ENCODE peak calls at places on chromosomes 6 and 20, in six cellular contexts. A is H9, V is neuronal stem cell, T is IMR-90, W is H1, I is mesenchymal stem cell. E is an unnamed sample.
A peak's percentile ranks its signal among the peaks of the same experiment; 100 is the strongest.

GRCh38 chr20:3674995-3675900 is 6.6 kb downstream of the ADAM33 start:
- DNase-seq in A (no peak), V (no peak), T (no peak), W (no peak), I (no peak), E (no peak)

GRCh38 chr6:46949662-46950280 is 28.0 kb upstream of the ADGRF5 start:
- DNase-seq in A (no peak), V (no peak), T (no peak), W (no peak), I (no peak), E (no peak)

GRCh38 chr6:111658445-111659154 is 52.9 kb upstream of the TRAF3IP2 start:
- DNase-seq in A (no peak), V (no peak), T (peak; percentile 21), W (no peak), I (peak; percentile 22), E (no peak)

GRCh38 chr6:143200035-143200770 is 139.5 kb downstream of the AIG1 start:
- DNase-seq in A (no peak), V (no peak), T (no peak), W (no peak), I (no peak), E (peak; percentile 13)

GRCh38 chr20:2673453-2673852 is 9.4 kb upstream of the IDH3B start:
- DNase-seq in A (no peak), V (no peak), T (no peak), W (no peak), I (no peak), E (no peak)

GRCh38 chr6:29705389-29706231 is 17.6 kb upstream of the HLA-F start:
- DNase-seq in A (peak; percentile 47), V (peak; percentile 31), T (peak; percentile 53), W (no peak), I (peak; percentile 61), E (peak; percentile 16)

GRCh38 chr6:157763129-157763893 is 59.7 kb upstream of the SNX9 start:
- DNase-seq in A (peak; percentile 98), V (no peak), T (peak; percentile 65), W (peak; percentile 85), I (peak; percentile 78), E (peak; percentile 95)

GRCh38 chr6:161292145-161292544 is 18.3 kb upstream of the AGPAT4 start:
- DNase-seq in A (peak; percentile 62), V (no peak), T (no peak), W (peak; percentile 44), I (no peak), E (no peak)

GRCh38 chr6:34350100-34350936 is 42.2 kb downstream of the NUDT3 start:
- DNase-seq in A (no peak), V (no peak), T (peak; percentile 31), W (no peak), I (peak; percentile 37), E (no peak)

GRCh38 chr20:59666586-59666985 is 62.2 kb downstream of the PHACTR3 start:
- DNase-seq in A (no peak), V (no peak), T (no peak), W (no peak), I (no peak), E (no peak)

GRCh38 chr6:63440057-63440456 is 120.3 kb upstream of the LGSN start:
- DNase-seq in A (peak; percentile 45), V (no peak), T (no peak), W (no peak), I (no peak), E (no peak)

GRCh38 chr20:1338096-1338495 is 9.2 kb upstream of the SDCBP2 start:
- DNase-seq in A (peak; percentile 12), V (no peak), T (no peak), W (no peak), I (no peak), E (no peak)

GRCh38 chr6:36766649-36766945 is 69.0 kb downstream of the RAB44 start:
- DNase-seq in A (no peak), V (no peak), T (no peak), W (no peak), I (no peak), E (no peak)

GRCh38 chr6:47162231-47162630 is 120.1 kb upstream of the ADGRF1 start:
- DNase-seq in A (no peak), V (no peak), T (no peak), W (no peak), I (no peak), E (no peak)

GRCh38 chr20:51022227-51022802 is 592 bp downstream of the KCNG1 start:
- DNase-seq in A (no peak), V (no peak), T (no peak), W (no peak), I (no peak), E (no peak)

GRCh38 chr6:44245912-44246662 is 814 bp upstream of the HSP90AB1 start:
- DNase-seq in A (peak; percentile 99), V (peak; percentile 95), T (peak; percentile 81), W (peak; percentile 93), I (peak; percentile 92), E (peak; percentile 96)

GRCh38 chr6:29791786-29792122 is 35.9 kb upstream of the HLA-G start:
- DNase-seq in A (no peak), V (no peak), T (no peak), W (no peak), I (no peak), E (no peak)

GRCh38 chr20:15928946-15929345 is 644.3 kb downstream of the KIF16B start:
- DNase-seq in A (no peak), V (no peak), T (no peak), W (no peak), I (no peak), E (no peak)

GRCh38 chr6:43803055-43803782 is 33.2 kb downstream of the VEGFA start:
- DNase-seq in A (no peak), V (no peak), T (no peak), W (no peak), I (peak; percentile 55), E (no peak)

DNA sequence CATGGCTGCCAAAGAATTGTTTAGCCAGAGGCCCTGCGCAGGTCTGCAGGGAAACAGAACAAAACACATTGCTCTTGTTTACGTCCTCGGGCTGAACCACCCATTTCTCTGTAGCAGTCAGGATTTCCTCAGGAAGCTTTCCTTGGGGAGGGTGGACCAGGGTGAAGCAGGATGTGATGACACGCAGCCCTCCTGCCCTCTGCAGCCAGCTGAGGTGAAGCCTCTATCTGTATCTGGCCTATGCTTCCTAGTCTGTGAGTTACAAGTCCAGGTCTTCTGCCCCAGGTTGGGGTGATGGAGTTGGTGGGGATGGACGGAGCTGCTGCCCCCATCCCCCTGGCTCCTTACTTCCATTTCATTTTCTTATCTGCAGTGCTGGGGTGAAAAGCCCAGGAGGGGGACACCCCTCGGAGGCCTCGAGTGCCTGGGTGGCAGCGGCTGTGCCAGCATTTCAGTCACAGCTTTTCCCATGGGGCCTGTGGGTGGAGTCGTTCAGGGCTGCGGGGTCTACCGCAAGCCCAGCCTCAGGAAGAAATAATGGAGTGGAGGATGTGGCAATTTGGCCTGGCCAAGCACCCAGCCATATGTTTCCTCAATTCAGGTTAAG is 24.9 kb downstream of the SASH1 start:
- DNase-seq in A (peak; percentile 56), V (no peak), T (peak; percentile 75), W (no peak), I (peak; percentile 85), E (peak; percentile 38)
- H3K14ac ChIP-seq in A (no peak overlapping the region), V (no peak overlapping the region), T (peak overlapping the region; percentile 5), W (no peak overlapping the region), I (no peak overlapping the region), E (no peak overlapping the region)

DNA sequence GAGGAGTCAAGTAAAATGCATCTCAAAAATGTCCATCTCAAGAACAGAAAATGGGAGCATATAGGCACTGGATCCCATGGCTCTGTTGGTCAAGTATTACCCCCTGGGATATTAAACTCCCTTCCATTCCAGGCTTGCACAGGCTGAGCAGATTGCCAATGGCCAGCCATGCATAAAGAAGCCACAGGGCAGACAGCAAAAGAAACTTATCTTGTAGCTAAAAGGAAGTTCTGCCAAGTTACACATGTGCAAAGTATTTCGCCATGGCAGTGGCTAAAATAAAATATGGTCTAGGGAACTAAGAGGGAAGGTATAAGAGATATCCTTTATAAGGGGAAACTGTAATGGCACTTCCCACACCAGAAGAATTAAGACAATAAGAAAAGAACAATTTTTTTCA is 415.6 kb upstream of the BTBD3 start:
- DNase-seq in A (no peak), V (no peak), T (peak; percentile 13), W (no peak), I (no peak), E (no peak)
- H3K14ac ChIP-seq in A (no peak overlapping the region), V (no peak overlapping the region), T (no peak overlapping the region), W (no peak overlapping the region), I (no peak overlapping the region), E (no peak overlapping the region)

GRCh38 chr6:285030-285771 is 7.1 kb upstream of the DUSP22 start:
- DNase-seq in A (no peak), V (no peak), T (no peak), W (no peak), I (no peak), E (peak; percentile 20)
- H3K14ac ChIP-seq in A (no peak overlapping the region), V (no peak overlapping the region), T (no peak overlapping the region), W (no peak overlapping the region), I (no peak overlapping the region), E (no peak overlapping the region)

DNA sequence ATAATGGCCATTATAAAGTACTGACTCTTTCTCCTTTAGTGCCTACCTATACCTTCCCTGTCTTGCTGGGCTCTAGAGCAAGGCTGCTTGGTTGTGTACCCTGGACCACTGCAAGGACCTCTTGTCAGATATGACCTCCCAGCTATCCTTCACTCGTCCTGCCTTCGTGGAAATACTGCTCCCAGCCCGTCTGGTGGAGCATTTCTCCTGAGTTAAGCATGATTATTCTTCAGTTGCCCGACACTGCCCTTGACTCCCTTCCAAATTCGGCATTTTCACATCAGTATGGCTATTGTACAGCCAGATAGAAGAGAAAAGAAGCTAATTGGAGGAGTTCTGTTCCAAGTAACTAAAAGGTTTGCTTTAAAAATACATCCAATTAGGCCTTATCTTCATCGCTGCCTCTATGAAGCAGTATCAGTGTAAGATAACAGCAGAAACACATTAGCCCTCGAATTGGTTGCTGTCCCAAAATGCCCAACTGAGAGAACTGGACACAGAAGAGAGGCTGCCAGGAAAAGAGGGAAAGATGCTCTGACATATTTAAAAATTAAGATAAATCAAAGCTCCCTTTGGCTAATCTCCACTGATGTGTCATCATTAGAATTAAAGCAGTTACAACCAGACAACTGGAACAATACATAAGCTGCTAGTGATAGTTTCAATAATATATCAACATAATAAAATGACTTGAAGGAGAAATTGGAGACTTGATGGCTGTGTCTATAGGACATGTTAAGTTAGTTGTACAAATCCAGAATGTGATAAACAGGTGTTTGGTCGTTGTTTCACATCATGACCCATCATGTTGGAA is 54.4 kb downstream of the OPRM1 start:
- DNase-seq in A (no peak), V (no peak), T (no peak), W (no peak), I (no peak), E (no peak)
- H3K14ac ChIP-seq in A (no peak overlapping the region), V (no peak overlapping the region), T (no peak overlapping the region), W (no peak overlapping the region), I (no peak overlapping the region), E (no peak overlapping the region)

DNA sequence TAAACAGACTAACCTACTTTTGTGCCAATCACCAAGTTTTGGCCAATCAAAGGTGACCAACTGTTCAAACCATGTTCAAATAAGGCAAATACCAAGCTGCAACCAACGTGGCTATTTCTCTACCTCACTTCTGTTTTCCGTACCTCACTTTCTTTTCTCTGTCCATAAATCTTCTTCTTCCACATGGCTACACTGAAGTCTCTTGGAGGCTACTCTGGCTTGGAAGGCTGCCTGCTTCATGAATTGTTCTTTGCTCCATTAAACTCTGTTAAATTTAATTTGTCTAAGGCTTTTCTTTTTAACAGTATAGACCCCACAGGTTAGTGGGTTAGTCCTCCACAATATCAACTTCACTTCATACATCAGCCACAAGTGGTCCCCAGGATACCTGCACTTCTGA is 58.8 kb downstream of the MKKS start:
- DNase-seq in A (no peak), V (no peak), T (no peak), W (no peak), I (no peak), E (no peak)
- H3K14ac ChIP-seq in A (no peak overlapping the region), V (no peak overlapping the region), T (peak overlapping the region; percentile 35), W (no peak overlapping the region), I (no peak overlapping the region), E (no peak overlapping the region)

GRCh38 chr20:57212890-57213276 is 53.6 kb downstream of the BMP7 start:
- DNase-seq in A (no peak), V (no peak), T (no peak), W (no peak), I (no peak), E (no peak)
- H3K14ac ChIP-seq in A (no peak overlapping the region), V (no peak overlapping the region), T (no peak overlapping the region), W (no peak overlapping the region), I (no peak overlapping the region), E (peak overlapping the region; percentile 32)